ENCODE peak calls at places on chromosome 10, in four cellular contexts. G, O, H and U are unnamed samples.

GRCh38 chr10:126592901-126593300 is 77.6 kb downstream of the C10orf90 start:
- DNase-seq in G (no peak), H (no peak), O (no peak), U (no peak)

GRCh38 chr10:102230861-102231356 is 4.8 kb downstream of the ELOVL3 start:
- DNase-seq in O (no peak), G (peak; percentile 23), H (no peak), U (peak; percentile 61)

GRCh38 chr10:131073469-131074060 is 238.0 kb downstream of the TCERG1L start:
- DNase-seq in H (no peak), G (no peak), O (no peak), U (no peak)

GRCh38 chr10:122141821-122142651 is 129.1 kb upstream of the BTBD16 start:
- DNase-seq in O (no peak), H (peak; percentile 63), G (peak; percentile 49), U (peak; percentile 56)

GRCh38 chr10:91163709-91164474 is 56.6 kb upstream of the PCGF5 start:
- DNase-seq in H (peak; percentile 93), G (peak; percentile 85), O (peak; percentile 72), U (peak; percentile 23)

GRCh38 chr10:129709627-129710509 is 242.8 kb downstream of the MGMT start:
- DNase-seq in G (no peak), H (no peak), O (no peak), U (no peak)

GRCh38 chr10:88763441-88763840 is 3.6 kb downstream of the LIPN start:
- DNase-seq in O (no peak), G (no peak), H (no peak), U (no peak)

GRCh38 chr10:50224330-50224952 is 26.9 kb downstream of the ASAH2 start:
- DNase-seq in G (peak; percentile 61), H (peak; percentile 74), O (peak; percentile 48), U (peak; percentile 26)

GRCh38 chr10:127906548-127907377 is at the start of gene PTPRE:
- DNase-seq in G (peak; percentile 40), H (peak; percentile 24), O (peak; percentile 36), U (peak; percentile 82)

GRCh38 chr10:80582561-80582960 is 44.9 kb downstream of the SH2D4B start:
- DNase-seq in O (no peak), H (no peak), G (no peak), U (no peak)

GRCh38 chr10:131889755-131890154 is 11.1 kb upstream of the PPP2R2D start:
- DNase-seq in H (no peak), G (no peak), O (no peak), U (no peak)

GRCh38 chr10:123974406-123974805 is 82.8 kb upstream of the CPXM2 start:
- DNase-seq in O (no peak), G (peak; percentile 39), H (peak; percentile 20), U (no peak)

GRCh38 chr10:132113766-132114365 is 48.1 kb downstream of the JAKMIP3 start:
- DNase-seq in O (no peak), H (no peak), G (no peak), U (no peak)

GRCh38 chr10:132665946-132666732 is 119.8 kb downstream of the NKX6-2 start:
- DNase-seq in G (peak; percentile 88), O (no peak), H (peak; percentile 97), U (no peak)

GRCh38 chr10:121721257-121721656 is 123.0 kb upstream of the FGFR2 start:
- DNase-seq in G (no peak), O (no peak), H (no peak), U (no peak)

GRCh38 chr10:101272229-101272868 is 43.1 kb upstream of the LBX1 start:
- DNase-seq in O (peak; percentile 37), H (peak; percentile 54), G (peak; percentile 40), U (peak; percentile 85)

GRCh38 chr10:6202098-6202683 is 541 bp upstream of the PFKFB3 start:
- DNase-seq in H (no peak), G (no peak), O (no peak), U (no peak)

GRCh38 chr10:102629661-102630614 is 14.3 kb upstream of the TRIM8 start:
- DNase-seq in H (peak; percentile 91), G (peak; percentile 87), O (no peak), U (peak; percentile 66)

GRCh38 chr10:19488592-19489280 is 327.5 kb upstream of the PLXDC2 start:
- DNase-seq in H (no peak), G (peak; percentile 8), O (no peak), U (peak; percentile 86)

GRCh38 chr10:102914781-102915180 is 3.3 kb upstream of the CNNM2 start:
- DNase-seq in G (no peak), O (no peak), H (no peak), U (no peak)

GRCh38 chr10:6173203-6173602 is 29.5 kb upstream of the PFKFB3 start:
- DNase-seq in G (no peak), O (no peak), H (no peak), U (peak; percentile 42)

GRCh38 chr10:77504870-77505257 is 132.7 kb downstream of the KCNMA1 start:
- DNase-seq in O (peak; percentile 66), H (peak; percentile 56), G (peak; percentile 47), U (no peak)

GRCh38 chr10:79081353-79082034 is 12.7 kb downstream of the ZMIZ1 start:
- DNase-seq in O (no peak), G (peak; percentile 86), H (peak; percentile 96), U (peak; percentile 59)

GRCh38 chr10:79084972-79085597 is 16.3 kb downstream of the ZMIZ1 start:
- DNase-seq in O (no peak), G (no peak), H (no peak), U (no peak)

GRCh38 chr10:79082035-79082373 is 13.2 kb downstream of the ZMIZ1 start:
- DNase-seq in O (no peak), G (no peak), H (no peak), U (no peak)

GRCh38 chr10:79084012-79084971 is 15.5 kb downstream of the ZMIZ1 start:
- DNase-seq in O (peak; percentile 92), G (peak; percentile 82), H (peak; percentile 83), U (no peak)

DNA sequence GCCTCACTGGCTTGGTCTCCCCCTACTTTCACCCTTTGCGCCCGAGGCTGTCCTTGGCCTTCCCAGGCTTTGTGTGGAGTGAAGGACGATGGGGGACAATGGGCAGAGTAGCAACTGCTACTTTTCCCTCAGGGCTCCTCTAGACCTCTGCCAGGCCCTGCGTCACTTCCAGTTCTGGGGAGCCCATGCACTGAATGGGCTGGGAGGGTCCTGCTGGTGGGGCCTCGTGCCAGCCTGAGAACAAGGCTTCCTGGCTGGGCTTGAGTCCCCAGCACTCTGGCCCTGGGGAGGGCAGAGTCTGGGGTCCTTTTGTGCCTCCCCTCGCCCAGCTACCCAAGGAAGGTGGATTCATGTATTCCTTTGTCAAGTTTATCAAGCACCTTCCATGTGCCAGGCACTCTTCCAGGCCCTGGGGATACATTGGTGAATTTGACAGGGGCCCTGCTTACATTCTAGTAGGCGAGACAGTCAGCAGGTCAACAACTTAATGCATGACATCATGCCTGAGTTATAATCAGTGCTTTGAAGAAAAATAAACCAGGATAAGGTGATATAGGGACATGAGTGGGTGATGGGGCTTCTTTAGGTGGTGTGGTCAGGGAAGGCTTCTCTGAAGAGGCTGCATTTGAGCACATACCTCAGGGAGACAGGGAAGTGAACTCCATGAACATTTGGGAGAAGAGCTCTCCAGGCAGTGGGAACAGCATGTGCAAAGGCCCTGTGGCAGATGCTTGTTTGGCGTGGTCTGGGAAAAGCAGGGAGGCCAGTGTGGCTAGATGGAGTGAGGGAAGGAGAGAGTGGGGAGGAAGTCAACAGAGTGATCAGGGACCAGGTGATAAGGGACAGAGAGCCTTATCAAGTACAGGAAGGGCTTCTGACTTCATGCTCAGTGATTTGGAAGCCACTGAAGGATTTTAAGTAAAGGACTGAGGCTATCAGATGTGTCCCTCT is 14.1 kb downstream of the ZMIZ1 start:
- DNase-seq in H (peak; percentile 83), O (no peak), G (no peak), U (no peak)
- TF ChIP-seq CTCF in H (no peak), O (no peak), G (no peak), U (no peak)

DNA sequence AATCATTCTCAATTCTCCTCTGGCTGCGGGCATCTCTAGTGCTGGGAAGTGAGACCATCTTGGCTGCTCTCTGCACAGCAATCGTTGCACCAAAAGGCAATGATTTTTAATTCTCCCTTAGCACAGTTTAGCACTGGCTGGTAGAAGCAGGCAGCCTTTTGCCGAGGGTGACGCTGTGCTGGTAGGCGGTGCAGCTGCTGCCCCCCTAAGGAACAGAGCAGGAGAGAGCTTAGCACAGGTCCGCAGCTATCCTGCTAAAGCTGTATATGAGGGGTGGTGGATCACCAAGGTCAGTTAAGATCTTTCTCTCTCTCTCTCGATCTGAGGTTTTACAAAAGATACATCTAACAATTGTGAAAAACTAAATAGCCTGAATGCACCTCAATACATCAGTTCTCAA is 390.1 kb downstream of the GATA3 start:
- DNase-seq in G (no peak), H (no peak), O (no peak), U (peak; percentile 43)
- TF ChIP-seq CTCF in G (no peak), H (peak; percentile 9), O (no peak), U (no peak)

GRCh38 chr10:84608126-84608525 is 279.7 kb downstream of the CCSER2 start:
- DNase-seq in G (no peak), H (no peak), O (no peak), U (no peak)

GRCh38 chr10:84607523-84607922 is 279.1 kb downstream of the CCSER2 start:
- DNase-seq in O (no peak), H (no peak), G (no peak), U (no peak)

DNA sequence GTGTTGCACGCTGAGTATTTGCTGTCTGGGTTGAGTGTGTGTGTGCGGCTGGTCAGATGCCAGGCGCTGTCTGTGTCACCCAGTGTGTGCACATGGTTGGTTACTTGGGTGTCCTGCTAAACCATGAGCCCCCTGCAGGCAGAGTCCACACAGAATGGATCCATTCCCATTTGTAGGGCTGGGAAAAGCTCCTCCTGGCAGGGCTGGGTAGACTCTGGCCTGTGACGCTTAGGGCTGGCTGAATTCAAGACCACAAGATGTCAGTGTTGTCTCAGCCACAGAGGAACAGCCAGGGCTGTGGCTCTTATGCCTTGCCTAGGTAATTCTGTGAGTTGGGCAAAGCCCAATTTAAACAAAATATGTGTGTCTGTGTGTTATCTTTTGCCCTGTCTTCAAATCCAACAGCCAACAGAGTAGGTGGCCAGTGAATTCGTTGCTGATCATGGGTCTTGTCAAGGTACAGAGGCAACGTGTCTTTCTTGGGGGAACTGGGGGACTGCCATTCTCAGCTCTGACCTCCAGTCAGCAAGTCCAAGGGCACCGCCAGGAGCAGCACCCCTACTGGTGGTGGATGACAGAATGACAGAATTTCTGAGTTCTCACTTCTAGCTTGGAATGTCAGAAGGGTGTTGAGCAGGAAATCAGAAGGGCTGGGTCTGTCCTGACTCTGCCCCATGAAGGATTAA is 285.1 kb downstream of the CCSER2 start:
- DNase-seq in H (no peak), G (peak; percentile 32), O (no peak), U (peak; percentile 71)
- TF ChIP-seq CTCF in H (peak; percentile 30), G (peak; percentile 49), O (peak; percentile 29), U (peak; percentile 50)

GRCh38 chr10:119625570-119626280 is 25.5 kb upstream of the BAG3 start:
- DNase-seq in O (no peak), H (no peak), G (no peak), U (no peak)
- TF ChIP-seq CTCF in O (no peak), H (no peak), G (no peak), U (no peak)

GRCh38 chr10:96587255-96588059 is 645 bp upstream of the TM9SF3 start:
- DNase-seq in G (peak; percentile 84), H (peak; percentile 83), O (peak; percentile 68), U (no peak)

GRCh38 chr10:96585726-96586418 is 940 bp downstream of the TM9SF3 start:
- DNase-seq in H (peak; percentile 7), G (no peak), O (no peak), U (no peak)

GRCh38 chr10:96588060-96588554 is 1.3 kb upstream of the TM9SF3 start:
- DNase-seq in O (no peak), G (no peak), H (no peak), U (no peak)

GRCh38 chr10:96584474-96584873 is 2.3 kb downstream of the TM9SF3 start:
- DNase-seq in H (no peak), O (no peak), G (no peak), U (no peak)

GRCh38 chr10:96586419-96587254 is at the start of gene TM9SF3:
- DNase-seq in H (peak; percentile 83), G (peak; percentile 86), O (peak; percentile 92), U (peak; percentile 93)
- TF ChIP-seq CTCF in H (no peak), G (no peak), O (no peak), U (no peak)